ENCODE peak calls at places on chromosomes 5 and 9, in six cellular contexts. D is colonic mucosa, H is HL-60, V is lung, J is aorta, A is GM23338. O is an unnamed sample.
A peak's percentile ranks its signal among the peaks of the same experiment; 100 is the strongest.

GRCh38 chr5:127898551-127899213 is 184.9 kb upstream of the SLC12A2 start:
- DNase-seq in D (no peak), H (no peak), V (no peak), J (no peak), A (no peak), O (no peak)

GRCh38 chr5:83729389-83729788 is 8.7 kb upstream of the HAPLN1 start:
- DNase-seq in D (no peak), H (no peak), V (no peak), J (no peak), A (no peak), O (no peak)

GRCh38 chr5:113199122-113199905 is 222.7 kb downstream of the DCP2 start:
- DNase-seq in D (no peak), H (no peak), V (no peak), J (no peak), A (no peak), O (no peak)

GRCh38 chr9:132797861-132798659 is 80.0 kb downstream of the AK8 start:
- DNase-seq in D (no peak), H (no peak), V (no peak), J (no peak), A (no peak), O (no peak)

GRCh38 chr9:88753691-88754367 is 218.9 kb downstream of the NXNL2 start:
- DNase-seq in D (no peak), H (no peak), V (no peak), J (no peak), A (no peak), O (no peak)

GRCh38 chr5:72252574-72253155 is 67.4 kb downstream of the MRPS27 start:
- DNase-seq in D (no peak), H (no peak), V (no peak), J (no peak), A (no peak), O (no peak)

GRCh38 chr5:61599370-61600140 is 267.5 kb downstream of the ZSWIM6 start:
- DNase-seq in D (no peak), H (no peak), V (no peak), J (no peak), A (no peak), O (no peak)

GRCh38 chr5:1255081-1255561 is 29.9 kb downstream of the SLC6A18 start:
- DNase-seq in D (no peak), H (peak; percentile 10), V (no peak), J (no peak), A (no peak), O (no peak)

GRCh38 chr5:7271728-7272127 is 124.2 kb upstream of the ADCY2 start:
- DNase-seq in D (no peak), H (no peak), V (no peak), J (no peak), A (no peak), O (no peak)

GRCh38 chr5:157521704-157522029 is 53.9 kb downstream of the ADAM19 start:
- DNase-seq in D (no peak), H (no peak), V (no peak), J (no peak), A (no peak), O (no peak)

GRCh38 chr5:157528036-157528632 is 47.4 kb downstream of the ADAM19 start:
- DNase-seq in D (peak; percentile 43), H (no peak), V (no peak), J (no peak), A (peak; percentile 62), O (no peak)

GRCh38 chr5:157520911-157521703 is 54.5 kb downstream of the ADAM19 start:
- DNase-seq in D (no peak), H (no peak), V (peak; percentile 45), J (peak; percentile 71), A (peak; percentile 37), O (no peak)

GRCh38 chr5:157524887-157525286 is 50.7 kb downstream of the ADAM19 start:
- DNase-seq in D (no peak), H (no peak), V (no peak), J (no peak), A (no peak), O (no peak)

DNA sequence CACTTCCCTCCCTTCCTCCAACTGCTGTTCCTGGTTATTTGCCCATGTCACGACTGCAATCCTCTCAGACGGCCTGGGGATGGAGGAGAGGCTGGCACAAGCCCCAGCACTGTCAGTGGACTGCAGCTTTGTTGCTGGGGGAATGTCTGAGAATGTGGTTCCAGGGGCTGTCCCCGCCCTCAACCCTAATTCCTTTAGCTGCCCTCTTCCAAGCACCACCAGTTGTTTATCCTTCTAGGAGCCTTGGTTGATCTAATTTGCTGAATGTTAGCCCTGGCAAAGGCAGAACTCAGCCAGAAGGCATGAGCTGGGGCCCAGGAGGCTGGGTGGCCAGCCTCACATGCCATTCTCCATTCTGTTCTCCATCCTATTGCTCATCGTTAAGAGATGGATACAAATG is 51.6 kb downstream of the ADAM19 start:
- DNase-seq in D (no peak), H (no peak), V (no peak), J (no peak), A (no peak), O (no peak)
- H3K27ac ChIP-seq in D (no peak overlapping the region), H (no peak overlapping the region), V (peak overlapping the region; percentile 26), J (no peak overlapping the region), A (no peak overlapping the region), O (no peak overlapping the region)

GRCh38 chr9:76700916-76701315 is 63.3 kb upstream of the PCA3 start:
- DNase-seq in D (no peak), H (no peak), V (no peak), J (no peak), A (no peak), O (no peak)
- H3K27ac ChIP-seq in D (no peak overlapping the region), H (no peak overlapping the region), V (no peak overlapping the region), J (no peak overlapping the region), A (no peak overlapping the region), O (no peak overlapping the region)

GRCh38 chr5:158807-159447 is 32.4 kb upstream of the LRRC14B start:
- DNase-seq in D (no peak), H (no peak), V (no peak), J (no peak), A (no peak), O (no peak)
- H3K27ac ChIP-seq in D (no peak overlapping the region), H (no peak overlapping the region), V (no peak overlapping the region), J (no peak overlapping the region), A (peak overlapping the region; percentile 19), O (no peak overlapping the region)

GRCh38 chr9:134759913-134760312 is 118.3 kb downstream of the COL5A1 start:
- DNase-seq in D (no peak), H (no peak), V (no peak), J (no peak), A (no peak), O (no peak)
- H3K27ac ChIP-seq in D (no peak overlapping the region), H (no peak overlapping the region), V (no peak overlapping the region), J (no peak overlapping the region), A (no peak overlapping the region), O (no peak overlapping the region)

GRCh38 chr9:128788445-128788844 is 1.4 kb downstream of the TBC1D13 start:
- DNase-seq in D (no peak), H (peak; percentile 17), V (no peak), J (no peak), A (no peak), O (no peak)

GRCh38 chr9:128792134-128792533 is 5.1 kb downstream of the TBC1D13 start:
- DNase-seq in D (no peak), H (no peak), V (no peak), J (no peak), A (no peak), O (no peak)

GRCh38 chr9:128792978-128793686 is 6.1 kb downstream of the TBC1D13 start:
- DNase-seq in D (no peak), H (no peak), V (no peak), J (no peak), A (no peak), O (no peak)

GRCh38 chr9:128787583-128788156 is 617 bp downstream of the TBC1D13 start:
- DNase-seq in D (peak; percentile 51), H (peak; percentile 16), V (no peak), J (no peak), A (peak; percentile 36), O (no peak)

GRCh38 chr9:128790536-128790935 is 3.5 kb downstream of the TBC1D13 start:
- DNase-seq in D (no peak), H (no peak), V (no peak), J (no peak), A (no peak), O (no peak)
- H3K27ac ChIP-seq in D (no peak overlapping the region), H (no peak overlapping the region), V (no peak overlapping the region), J (no peak overlapping the region), A (no peak overlapping the region), O (no peak overlapping the region)

DNA sequence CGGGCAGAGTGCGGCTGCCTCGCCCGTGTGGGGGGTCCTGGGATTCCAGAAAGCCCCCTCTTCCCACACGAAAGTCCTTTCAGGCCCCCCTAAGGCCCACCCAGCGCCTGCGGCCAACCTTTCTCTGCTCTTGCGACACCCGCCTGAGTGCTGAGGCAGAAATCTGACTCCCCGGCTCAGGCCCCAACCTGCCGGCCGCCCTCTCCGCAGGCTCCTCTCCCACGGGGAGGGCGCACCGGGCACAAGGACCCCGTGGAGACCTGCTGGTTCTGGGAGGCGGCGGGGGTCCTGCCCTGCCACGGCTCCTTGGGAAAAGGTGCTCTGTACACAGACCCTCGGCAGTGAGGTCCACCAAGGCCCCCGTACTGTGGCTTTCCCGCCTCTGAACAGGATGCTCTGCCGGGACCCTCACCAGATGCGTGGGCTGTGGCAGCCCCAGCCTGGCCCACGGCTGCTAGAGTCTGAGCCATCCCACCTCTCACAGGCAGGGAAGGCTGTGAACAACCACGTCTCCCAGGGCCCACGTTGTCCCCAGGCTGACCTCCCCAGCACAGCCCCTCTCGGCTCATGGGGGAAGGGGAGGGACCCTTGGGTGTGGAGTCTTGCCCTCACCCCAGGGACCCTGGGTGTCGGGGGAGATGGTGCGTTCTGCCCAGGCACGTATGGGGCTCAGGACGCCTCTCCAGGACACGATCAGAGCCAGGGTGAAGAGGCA is 41.5 kb upstream of the EGFL7 start:
- DNase-seq in D (no peak), H (peak; percentile 62), V (no peak), J (no peak), A (no peak), O (no peak)
- H3K27ac ChIP-seq in D (no peak overlapping the region), H (peak overlapping the region; percentile 89), V (no peak overlapping the region), J (no peak overlapping the region), A (no peak overlapping the region), O (no peak overlapping the region)